ENCODE peak calls at places on chromosomes 11 and 22, in five cellular contexts. W, I, E, Q and S are unnamed samples.

GRCh38 chr11:127110542-127110941 is 110.0 kb upstream of the KIRREL3 start:
- DNase-seq in W (no peak), I (no peak), E (no peak), Q (no peak), S (no peak)

GRCh38 chr11:12512826-12513395 is 135.5 kb downstream of the PARVA start:
- DNase-seq in W (no peak), I (no peak), E (no peak), Q (no peak), S (no peak)

GRCh38 chr11:127345819-127346459 is 345.4 kb upstream of the KIRREL3 start:
- DNase-seq in W (peak), I (peak), E (peak), Q (peak), S (no peak)

GRCh38 chr22:41302016-41302767 is 867 bp downstream of the ZC3H7B start:
- DNase-seq in W (peak), I (no peak), E (peak), Q (no peak), S (no peak)

GRCh38 chr11:7893792-7894191 is 37.3 kb downstream of the OR10A6 start:
- DNase-seq in W (no peak), I (no peak), E (no peak), Q (no peak), S (no peak)

GRCh38 chr11:46277623-46278386 is at the start of gene CREB3L1:
- DNase-seq in W (peak), I (no peak), E (no peak), Q (peak), S (no peak)

GRCh38 chr11:121523581-121524232 is 70.9 kb upstream of the SORL1-AS1 start:
- DNase-seq in W (no peak), I (peak), E (no peak), Q (no peak), S (no peak)

GRCh38 chr11:106482920-106483761 is 405.7 kb downstream of the AASDHPPT start:
- DNase-seq in W (no peak), I (no peak), E (peak), Q (peak), S (no peak)

GRCh38 chr11:57425565-57426438 is 1.1 kb downstream of the SLC43A3 start:
- DNase-seq in W (no peak), I (no peak), E (no peak), Q (peak), S (no peak)

GRCh38 chr11:91686700-91687099 is 537.9 kb upstream of the FAT3 start:
- DNase-seq in W (no peak), I (peak), E (no peak), Q (no peak), S (no peak)

GRCh38 chr11:116373545-116373944 is 399.2 kb downstream of the BUD13 start:
- DNase-seq in W (no peak), I (no peak), E (no peak), Q (no peak), S (no peak)

GRCh38 chr11:119206512-119207299 is 567 bp downstream of the CBL start:
- DNase-seq in W (peak), I (peak), E (peak), Q (peak), S (peak)